ENCODE peak calls at places on chromosomes 13 and 19, in five cellular contexts. C is PC-3; D is AG08395; B is HEK293T; Z is activated CD4-positive, CD25-positive, alpha-beta regulatory T cell. T is an unnamed sample.

GRCh38 chr13:53778937-53779336 is 750.3 kb downstream of the OLFM4 start:
- DNase-seq in C (peak), Z (no peak), B (no peak), D (no peak), T (no peak)

GRCh38 chr19:28883241-28883693 is 329.7 kb downstream of the UQCRFS1 start:
- DNase-seq in C (no peak), D (peak), B (no peak), Z (no peak), T (peak)

GRCh38 chr19:15897738-15898276 is at the start of gene CYP4F2:
- DNase-seq in D (no peak), Z (no peak), B (no peak), C (no peak), T (no peak)

GRCh38 chr19:610071-610800 is 20.6 kb downstream of the HCN2 start:
- DNase-seq in D (no peak), Z (no peak), C (no peak), B (no peak), T (no peak)

GRCh38 chr19:10116085-10116865 is 3.4 kb downstream of the EIF3G start:
- DNase-seq in D (no peak), Z (no peak), C (peak), B (no peak), T (no peak)

GRCh38 chr13:44368062-44368591 is 5.5 kb upstream of the SERP2 start:
- DNase-seq in C (no peak), Z (no peak), D (peak), B (no peak), T (no peak)

GRCh38 chr19:1748115-1748702 is 5.1 kb upstream of the ONECUT3 start:
- DNase-seq in C (no peak), B (no peak), D (no peak), Z (no peak), T (no peak)

GRCh38 chr13:76903544-76904162 is 17.4 kb upstream of the KCTD12 start:
- DNase-seq in Z (peak), C (peak), D (peak), B (peak), T (peak)

GRCh38 chr19:3426433-3426832 is 53.9 kb downstream of the SMIM24 start:
- DNase-seq in D (no peak), C (no peak), B (no peak), Z (no peak), T (no peak)

GRCh38 chr19:5621945-5622464 is 571 bp downstream of the SAFB2 start:
- DNase-seq in B (no peak), D (no peak), Z (no peak), C (peak), T (no peak)

GRCh38 chr19:49874503-49875157 is 2.5 kb downstream of the AKT1S1 start:
- DNase-seq in D (no peak), C (peak), Z (no peak), B (no peak), T (no peak)

GRCh38 chr19:13051581-13052165 is 51.0 kb downstream of the LYL1 start:
- DNase-seq in B (peak), D (no peak), C (peak), Z (no peak), T (no peak)

GRCh38 chr19:46863818-46864629 is 3.2 kb downstream of the ARHGAP35 start:
- DNase-seq in D (peak), C (peak), B (no peak), Z (no peak), T (no peak)

GRCh38 chr13:100826441-100826840 is 151.8 kb upstream of the TMTC4 start:
- DNase-seq in C (no peak), B (no peak), D (no peak), Z (no peak), T (no peak)

GRCh38 chr19:2042485-2043268 is 8.4 kb downstream of the MKNK2 start:
- DNase-seq in B (no peak), D (no peak), C (no peak), Z (no peak), T (no peak)

T was measured in midbrain.